ENCODE peak calls at places on chromosomes 12 and 14, in nine cellular contexts. One of them, this sample, is unnamed.

GRCh38 chr12:132908145-132909029 is 21.0 kb upstream of the CHFR start:
- DNase-seq in fibroblast of lung: peak; percentile 98
- DNase-seq in Karpas-422: peak; percentile 93
- DNase-seq in A549: no peak
- DNase-seq in OCI-LY7: peak; percentile 98
- DNase-seq in hepatocyte: peak; percentile 95
- DNase-seq in K562: peak; percentile 65
- DNase-seq in GM23248: peak; percentile 99
- DNase-seq in H1: peak; percentile 97
- DNase-seq in this sample: peak; percentile 99

GRCh38 chr12:18224745-18225144 is 36.6 kb upstream of the PIK3C2G start:
- DNase-seq in fibroblast of lung: peak; percentile 37
- DNase-seq in Karpas-422: no peak
- DNase-seq in A549: peak; percentile 7
- DNase-seq in OCI-LY7: peak; percentile 3
- DNase-seq in hepatocyte: peak; percentile 48
- DNase-seq in K562: no peak
- DNase-seq in GM23248: peak; percentile 68
- DNase-seq in H1: no peak
- DNase-seq in this sample: peak; percentile 62

GRCh38 chr12:12810507-12811143 is 2.5 kb upstream of the DDX47 start:
- DNase-seq in fibroblast of lung: no peak
- DNase-seq in Karpas-422: no peak
- DNase-seq in A549: no peak
- DNase-seq in OCI-LY7: no peak
- DNase-seq in hepatocyte: peak; percentile 33
- DNase-seq in K562: no peak
- DNase-seq in GM23248: no peak
- DNase-seq in H1: no peak
- DNase-seq in this sample: no peak

GRCh38 chr14:21309238-21309636 is 29.4 kb downstream of the RPGRIP1 start:
- DNase-seq in fibroblast of lung: no peak
- DNase-seq in Karpas-422: no peak
- DNase-seq in A549: no peak
- DNase-seq in OCI-LY7: peak; percentile 11
- DNase-seq in hepatocyte: no peak
- DNase-seq in K562: no peak
- DNase-seq in GM23248: no peak
- DNase-seq in H1: peak; percentile 49
- DNase-seq in this sample: no peak

GRCh38 chr14:37901978-37902377 is 305.7 kb upstream of the SSTR1 start:
- DNase-seq in fibroblast of lung: peak; percentile 20
- DNase-seq in Karpas-422: no peak
- DNase-seq in A549: no peak
- DNase-seq in OCI-LY7: no peak
- DNase-seq in hepatocyte: no peak
- DNase-seq in K562: no peak
- DNase-seq in GM23248: peak; percentile 87
- DNase-seq in H1: no peak
- DNase-seq in this sample: no peak

GRCh38 chr12:112716099-112717093 is 75.2 kb upstream of the RPH3A start:
- DNase-seq in fibroblast of lung: no peak
- DNase-seq in Karpas-422: peak; percentile 66
- DNase-seq in A549: peak; percentile 25
- DNase-seq in OCI-LY7: peak; percentile 29
- DNase-seq in hepatocyte: no peak
- DNase-seq in K562: peak; percentile 46
- DNase-seq in GM23248: peak; percentile 12
- DNase-seq in H1: peak; percentile 60
- DNase-seq in this sample: peak; percentile 48

GRCh38 chr12:32533971-32534590 is 134.7 kb downstream of the FGD4 start:
- DNase-seq in fibroblast of lung: peak; percentile 97
- DNase-seq in Karpas-422: peak; percentile 50
- DNase-seq in A549: peak; percentile 61
- DNase-seq in OCI-LY7: peak; percentile 85
- DNase-seq in hepatocyte: peak; percentile 84
- DNase-seq in K562: no peak
- DNase-seq in GM23248: peak; percentile 88
- DNase-seq in H1: no peak
- DNase-seq in this sample: peak; percentile 24

GRCh38 chr12:3278681-3279414 is 201.7 kb downstream of the TSPAN9 start:
- DNase-seq in fibroblast of lung: no peak
- DNase-seq in Karpas-422: no peak
- DNase-seq in A549: no peak
- DNase-seq in OCI-LY7: no peak
- DNase-seq in hepatocyte: no peak
- DNase-seq in K562: no peak
- DNase-seq in GM23248: peak; percentile 29
- DNase-seq in H1: no peak
- DNase-seq in this sample: no peak

GRCh38 chr12:43586646-43587245 is 34.7 kb upstream of the ADAMTS20 start:
- DNase-seq in fibroblast of lung: no peak
- DNase-seq in Karpas-422: no peak
- DNase-seq in A549: no peak
- DNase-seq in OCI-LY7: no peak
- DNase-seq in hepatocyte: no peak
- DNase-seq in K562: no peak
- DNase-seq in GM23248: peak; percentile 1
- DNase-seq in H1: no peak
- DNase-seq in this sample: no peak

GRCh38 chr14:98909251-98909944 is 362.6 kb downstream of the BCL11B start:
- DNase-seq in fibroblast of lung: peak; percentile 80
- DNase-seq in Karpas-422: no peak
- DNase-seq in A549: peak; percentile 72
- DNase-seq in OCI-LY7: no peak
- DNase-seq in hepatocyte: no peak
- DNase-seq in K562: no peak
- DNase-seq in GM23248: peak; percentile 38
- DNase-seq in H1: no peak
- DNase-seq in this sample: no peak

GRCh38 chr12:12094481-12094880 is 23.7 kb downstream of the BCL2L14 start:
- DNase-seq in fibroblast of lung: no peak
- DNase-seq in Karpas-422: no peak
- DNase-seq in A549: no peak
- DNase-seq in OCI-LY7: no peak
- DNase-seq in hepatocyte: no peak
- DNase-seq in K562: no peak
- DNase-seq in GM23248: no peak
- DNase-seq in H1: peak; percentile 33
- DNase-seq in this sample: no peak

GRCh38 chr14:55328317-55328716 is 57.1 kb downstream of the FBXO34 start:
- DNase-seq in fibroblast of lung: peak; percentile 52
- DNase-seq in Karpas-422: no peak
- DNase-seq in A549: no peak
- DNase-seq in OCI-LY7: no peak
- DNase-seq in hepatocyte: no peak
- DNase-seq in K562: no peak
- DNase-seq in GM23248: peak; percentile 55
- DNase-seq in H1: no peak
- DNase-seq in this sample: no peak

GRCh38 chr14:29898470-29898869 is 29.2 kb downstream of the PRKD1 start:
- DNase-seq in fibroblast of lung: no peak
- DNase-seq in Karpas-422: no peak
- DNase-seq in A549: no peak
- DNase-seq in OCI-LY7: no peak
- DNase-seq in hepatocyte: no peak
- DNase-seq in K562: no peak
- DNase-seq in GM23248: no peak
- DNase-seq in H1: no peak
- DNase-seq in this sample: no peak

GRCh38 chr12:20154060-20154459 is 214.3 kb upstream of the PDE3A start:
- DNase-seq in fibroblast of lung: peak; percentile 17
- DNase-seq in Karpas-422: no peak
- DNase-seq in A549: no peak
- DNase-seq in OCI-LY7: no peak
- DNase-seq in hepatocyte: no peak
- DNase-seq in K562: no peak
- DNase-seq in GM23248: no peak
- DNase-seq in H1: no peak
- DNase-seq in this sample: no peak

GRCh38 chr14:89283327-89284060 is 133.5 kb downstream of the FOXN3 start:
- DNase-seq in fibroblast of lung: no peak
- DNase-seq in Karpas-422: no peak
- DNase-seq in A549: no peak
- DNase-seq in OCI-LY7: no peak
- DNase-seq in hepatocyte: no peak
- DNase-seq in K562: no peak
- DNase-seq in GM23248: no peak
- DNase-seq in H1: no peak
- DNase-seq in this sample: no peak

GRCh38 chr12:10943167-10943566 is 4.1 kb upstream of the TAS2R14 start:
- DNase-seq in fibroblast of lung: no peak
- DNase-seq in Karpas-422: no peak
- DNase-seq in A549: no peak
- DNase-seq in OCI-LY7: no peak
- DNase-seq in hepatocyte: no peak
- DNase-seq in K562: no peak
- DNase-seq in GM23248: no peak
- DNase-seq in H1: no peak
- DNase-seq in this sample: no peak

GRCh38 chr14:101705733-101706508 is 55.6 kb upstream of the PPP2R5C start:
- DNase-seq in fibroblast of lung: peak; percentile 23
- DNase-seq in Karpas-422: no peak
- DNase-seq in A549: no peak
- DNase-seq in OCI-LY7: no peak
- DNase-seq in hepatocyte: peak; percentile 76
- DNase-seq in K562: no peak
- DNase-seq in GM23248: peak; percentile 34
- DNase-seq in H1: peak; percentile 66
- DNase-seq in this sample: peak; percentile 66
- H3K4me2 ChIP-seq in fibroblast of lung: no peak overlapping the region
- H3K4me2 ChIP-seq in Karpas-422: no peak overlapping the region
- H3K4me2 ChIP-seq in A549: no peak overlapping the region
- H3K4me2 ChIP-seq in OCI-LY7: no peak overlapping the region
- H3K4me2 ChIP-seq in hepatocyte: peak overlapping the region; percentile 79
- H3K4me2 ChIP-seq in K562: no peak overlapping the region
- H3K4me2 ChIP-seq in GM23248: no peak overlapping the region
- H3K4me2 ChIP-seq in H1: peak overlapping the region; percentile 51
- H3K4me2 ChIP-seq in this sample: peak overlapping the region; percentile 70

GRCh38 chr14:52871606-52872005 is 79.2 kb downstream of the FERMT2 start:
- DNase-seq in fibroblast of lung: no peak
- DNase-seq in Karpas-422: no peak
- DNase-seq in A549: no peak
- DNase-seq in OCI-LY7: no peak
- DNase-seq in hepatocyte: no peak
- DNase-seq in K562: no peak
- DNase-seq in GM23248: peak; percentile 53
- DNase-seq in H1: no peak
- DNase-seq in this sample: no peak
- H3K9me3 ChIP-seq in fibroblast of lung: no peaks in the 10 kb centered on the region
- H3K9me3 ChIP-seq in Karpas-422: no peaks in the 10 kb centered on the region
- H3K9me3 ChIP-seq in A549: no peaks in the 10 kb centered on the region
- H3K9me3 ChIP-seq in OCI-LY7: no peaks in the 10 kb centered on the region
- H3K9me3 ChIP-seq in hepatocyte: no peaks in the 10 kb centered on the region
- H3K9me3 ChIP-seq in K562: no peaks in the 10 kb centered on the region
- H3K9me3 ChIP-seq in GM23248: no peaks in the 10 kb centered on the region
- H3K9me3 ChIP-seq in H1: no peaks in the 10 kb centered on the region
- H3K9me3 ChIP-seq in this sample: no peaks in the 10 kb centered on the region

GRCh38 chr12:109126781-109127180 is 10.4 kb downstream of the ACACB start:
- DNase-seq in fibroblast of lung: no peak
- DNase-seq in Karpas-422: no peak
- DNase-seq in A549: no peak
- DNase-seq in OCI-LY7: no peak
- DNase-seq in hepatocyte: no peak
- DNase-seq in K562: no peak
- DNase-seq in GM23248: no peak
- DNase-seq in H1: no peak
- DNase-seq in this sample: no peak

GRCh38 chr12:109131522-109132050 is 15.2 kb downstream of the ACACB start:
- DNase-seq in fibroblast of lung: no peak
- DNase-seq in Karpas-422: no peak
- DNase-seq in A549: no peak
- DNase-seq in OCI-LY7: peak; percentile 52
- DNase-seq in hepatocyte: no peak
- DNase-seq in K562: no peak
- DNase-seq in GM23248: peak; percentile 58
- DNase-seq in H1: no peak
- DNase-seq in this sample: no peak

GRCh38 chr12:109130755-109131521 is 14.6 kb downstream of the ACACB start:
- DNase-seq in fibroblast of lung: no peak
- DNase-seq in Karpas-422: no peak
- DNase-seq in A549: no peak
- DNase-seq in OCI-LY7: peak; percentile 41
- DNase-seq in hepatocyte: no peak
- DNase-seq in K562: no peak
- DNase-seq in GM23248: peak; percentile 49
- DNase-seq in H1: no peak
- DNase-seq in this sample: peak; percentile 15

GRCh38 chr12:109127533-109128242 is 11.3 kb downstream of the ACACB start:
- DNase-seq in fibroblast of lung: no peak
- DNase-seq in Karpas-422: no peak
- DNase-seq in A549: no peak
- DNase-seq in OCI-LY7: no peak
- DNase-seq in hepatocyte: no peak
- DNase-seq in K562: no peak
- DNase-seq in GM23248: no peak
- DNase-seq in H1: no peak
- DNase-seq in this sample: no peak

DNA sequence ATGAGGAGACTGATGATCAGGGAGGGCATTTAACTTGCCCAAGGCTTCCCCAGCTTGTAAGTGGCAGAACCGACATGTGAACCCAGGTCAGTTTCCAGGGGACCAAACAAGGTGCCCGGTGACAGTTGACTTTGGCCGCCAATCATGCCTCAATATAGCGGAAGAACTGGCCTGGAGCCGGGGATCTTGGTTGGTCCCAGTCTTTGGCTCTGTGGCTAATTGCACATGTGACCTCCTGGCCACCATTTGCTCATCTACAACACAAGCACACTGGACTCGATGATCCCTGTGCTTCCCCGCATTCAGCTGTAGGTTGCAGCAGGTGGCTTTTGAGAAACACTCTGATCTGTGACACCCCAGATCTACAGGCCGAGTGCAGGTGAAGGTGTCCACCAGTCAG is 13.9 kb downstream of the ACACB start:
- DNase-seq in fibroblast of lung: no peak
- DNase-seq in Karpas-422: no peak
- DNase-seq in A549: no peak
- DNase-seq in OCI-LY7: no peak
- DNase-seq in hepatocyte: no peak
- DNase-seq in K562: no peak
- DNase-seq in GM23248: no peak
- DNase-seq in H1: no peak
- DNase-seq in this sample: no peak
- H3K4me2 ChIP-seq in fibroblast of lung: no peak overlapping the region
- H3K4me2 ChIP-seq in Karpas-422: no peak overlapping the region
- H3K4me2 ChIP-seq in A549: no peak overlapping the region
- H3K4me2 ChIP-seq in OCI-LY7: peak overlapping the region; percentile 93
- H3K4me2 ChIP-seq in hepatocyte: no peak overlapping the region
- H3K4me2 ChIP-seq in K562: no peak overlapping the region
- H3K4me2 ChIP-seq in GM23248: no peak overlapping the region
- H3K4me2 ChIP-seq in H1: no peak overlapping the region
- H3K4me2 ChIP-seq in this sample: no peak overlapping the region

DNA sequence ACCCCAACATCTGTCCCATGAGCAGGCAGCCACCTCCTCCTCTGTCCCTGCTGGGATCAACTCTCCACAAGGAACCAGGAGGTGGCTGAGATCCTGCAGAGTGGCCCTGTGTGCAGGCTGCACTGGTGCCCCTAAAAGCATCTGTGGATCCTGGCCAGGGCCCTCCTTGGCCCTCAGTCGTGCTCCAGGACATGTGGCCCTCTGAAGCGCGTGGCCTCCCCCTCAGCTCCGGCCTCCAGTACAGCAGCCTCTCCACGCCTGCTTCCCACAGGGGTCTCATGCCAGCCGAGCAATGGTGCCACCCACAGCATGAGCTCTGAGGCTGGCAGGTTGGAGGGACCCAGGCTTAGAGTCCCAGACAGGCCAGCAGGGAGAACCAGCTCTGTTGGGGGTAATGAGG is 77.4 kb upstream of the NOS1 start:
- DNase-seq in fibroblast of lung: no peak
- DNase-seq in Karpas-422: peak; percentile 20
- DNase-seq in A549: no peak
- DNase-seq in OCI-LY7: no peak
- DNase-seq in hepatocyte: no peak
- DNase-seq in K562: no peak
- DNase-seq in GM23248: no peak
- DNase-seq in H1: no peak
- DNase-seq in this sample: no peak
- H3K9me3 ChIP-seq in fibroblast of lung: no peaks in the 10 kb centered on the region
- H3K9me3 ChIP-seq in Karpas-422: no peaks in the 10 kb centered on the region
- H3K9me3 ChIP-seq in A549: no peaks in the 10 kb centered on the region
- H3K9me3 ChIP-seq in OCI-LY7: no peaks in the 10 kb centered on the region
- H3K9me3 ChIP-seq in hepatocyte: no peaks in the 10 kb centered on the region
- H3K9me3 ChIP-seq in K562: no peaks in the 10 kb centered on the region
- H3K9me3 ChIP-seq in GM23248: no peaks in the 10 kb centered on the region
- H3K9me3 ChIP-seq in H1: no peaks in the 10 kb centered on the region
- H3K9me3 ChIP-seq in this sample: no peaks in the 10 kb centered on the region